ENCODE peak calls at places on chromosomes 11 and 22, in six cellular contexts. P is CD8-positive, alpha-beta T cell; Q is HFF-Myc; K is thoracic aorta; N is tibial artery; B is RWPE1. C is an unnamed sample.
A peak's percentile ranks its signal among the peaks of the same experiment; 100 is the strongest.

GRCh38 chr11:113408206-113408605 is 20.6 kb downstream of the ANKK1 start:
- DNase-seq in B (no peak), N (no peak), Q (no peak), K (no peak), P (no peak), C (no peak)

GRCh38 chr11:74534216-74534615 is 40.7 kb upstream of the LIPT2 start:
- DNase-seq in B (no peak), Q (no peak), N (no peak), K (no peak), P (no peak), C (no peak)

GRCh38 chr11:79045811-79046304 is 395.0 kb downstream of the TENM4 start:
- DNase-seq in P (no peak), N (no peak), K (no peak), B (peak; percentile 62), Q (peak; percentile 88), C (no peak)

GRCh38 chr11:43358308-43358669 is 431 bp upstream of the TTC17 start:
- DNase-seq in P (no peak), N (no peak), B (no peak), K (no peak), Q (no peak), C (no peak)

GRCh38 chr11:122229611-122230386 is 113.8 kb upstream of the BLID start:
- DNase-seq in Q (no peak), K (no peak), P (no peak), N (no peak), B (no peak), C (no peak)

GRCh38 chr11:10379871-10380568 is 75.0 kb upstream of the AMPD3 start:
- DNase-seq in P (no peak), N (no peak), Q (no peak), B (no peak), K (no peak), C (no peak)

GRCh38 chr11:19577849-19578619 is 134.6 kb upstream of the NAV2 start:
- DNase-seq in N (peak; percentile 69), B (no peak), P (no peak), Q (peak; percentile 52), K (peak; percentile 59), C (no peak)

GRCh38 chr11:80320765-80321164 is 879.9 kb upstream of the TENM4 start:
- DNase-seq in K (no peak), N (no peak), B (no peak), Q (no peak), P (no peak), C (no peak)

GRCh38 chr11:46845440-46845739 is 690 bp downstream of the CKAP5 start:
- DNase-seq in Q (no peak), N (no peak), B (peak; percentile 48), P (no peak), K (no peak), C (no peak)

GRCh38 chr22:50548046-50548912 is 2.6 kb downstream of the KLHDC7B start:
- DNase-seq in N (no peak), B (no peak), Q (no peak), P (no peak), K (no peak), C (no peak)

GRCh38 chr11:3882671-3883070 is 27.2 kb downstream of the STIM1 start:
- DNase-seq in Q (no peak), K (no peak), P (no peak), B (no peak), N (no peak), C (no peak)

GRCh38 chr11:14273885-14274284 is 85.1 kb downstream of the RRAS2 start:
- DNase-seq in P (no peak), Q (no peak), N (no peak), K (no peak), B (no peak), C (no peak)

GRCh38 chr11:1733716-1734351 is 16.6 kb downstream of the IFITM10 start:
- DNase-seq in B (no peak), K (no peak), N (no peak), Q (no peak), P (no peak), C (no peak)

GRCh38 chr11:121914508-121914907 is 201.5 kb downstream of the BLID start:
- DNase-seq in K (no peak), N (no peak), B (no peak), P (no peak), Q (no peak), C (no peak)

GRCh38 chr11:35218956-35219355 is 80.0 kb downstream of the CD44 start:
- DNase-seq in B (no peak), N (no peak), Q (no peak), K (no peak), P (no peak), C (no peak)

GRCh38 chr11:16604784-16605439 is 133.5 kb upstream of the C11orf58 start:
- DNase-seq in P (no peak), Q (no peak), B (no peak), K (no peak), N (peak; percentile 50), C (no peak)

GRCh38 chr22:16559056-16559955 is 33.3 kb downstream of the CCT8L2 start:
- DNase-seq in Q (no peak), N (no peak), K (no peak), P (no peak), B (no peak), C (no peak)

GRCh38 chr11:48050304-48050703 is 69.9 kb downstream of the PTPRJ start:
- DNase-seq in B (no peak), K (no peak), N (no peak), P (no peak), Q (no peak), C (no peak)

GRCh38 chr22:44484618-44485017 is 13.4 kb downstream of the RTL6 start:
- DNase-seq in N (no peak), K (no peak), B (no peak), Q (no peak), P (no peak), C (no peak)

GRCh38 chr11:34531663-34532062 is 18.1 kb upstream of the ELF5 start:
- DNase-seq in P (no peak), Q (no peak), N (no peak), B (no peak), K (no peak), C (no peak)

GRCh38 chr22:46055851-46056168 is 78.8 kb upstream of the WNT7B start:
- DNase-seq in P (no peak), Q (no peak), N (peak; percentile 26), K (no peak), B (no peak), C (no peak)

GRCh38 chr11:112795142-112795815 is 165.9 kb upstream of the NCAM1 start:
- DNase-seq in N (peak; percentile 48), Q (no peak), K (no peak), P (no peak), B (peak; percentile 70), C (no peak)

GRCh38 chr11:31883435-31883834 is 72.3 kb upstream of the PAX6 start:
- DNase-seq in K (no peak), B (no peak), P (no peak), N (no peak), Q (no peak), C (no peak)

GRCh38 chr11:31884080-31884479 is 73.0 kb upstream of the PAX6 start:
- DNase-seq in B (no peak), P (no peak), K (no peak), N (no peak), Q (no peak), C (no peak)

GRCh38 chr11:31882951-31883392 is 71.8 kb upstream of the PAX6 start:
- DNase-seq in Q (no peak), K (no peak), B (no peak), P (no peak), N (no peak), C (peak; percentile 31)

GRCh38 chr11:31881825-31882224 is 70.7 kb upstream of the PAX6 start:
- DNase-seq in Q (no peak), K (no peak), P (no peak), B (no peak), N (no peak), C (no peak)

DNA sequence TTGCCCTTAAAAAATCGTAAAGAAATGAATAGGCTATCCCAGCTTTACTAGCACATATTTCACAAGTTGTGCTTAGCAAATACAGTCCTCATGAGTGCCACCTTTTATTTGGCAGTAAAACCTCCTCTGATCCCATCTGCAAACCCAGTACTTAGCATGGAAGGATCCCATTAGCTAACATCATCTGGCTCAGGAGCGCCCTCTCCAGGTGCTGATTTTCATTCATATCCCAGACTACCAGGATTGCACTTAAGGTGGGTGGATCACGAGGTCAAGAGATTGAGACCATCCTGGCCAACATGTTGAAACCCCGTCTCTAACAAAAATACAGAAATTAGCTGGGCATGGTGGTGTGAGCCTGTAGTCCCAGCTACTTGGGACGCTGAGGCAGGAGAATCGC is 76.1 kb upstream of the PAX6 start:
- DNase-seq in B (no peak), P (no peak), N (no peak), K (no peak), Q (no peak), C (no peak)
- TF ChIP-seq CTCF in B (no peak), P (no peak), N (no peak), K (no peak), Q (peak; percentile 43), C (no peak)

GRCh38 chr11:117559698-117560097 is 232.0 kb downstream of the CEP164 start:
- DNase-seq in B (no peak), P (no peak), N (no peak), K (no peak), Q (no peak), C (no peak)
- TF ChIP-seq CTCF in B (no peak), P (no peak), N (no peak), K (no peak), Q (no peak), C (no peak)

GRCh38 chr11:77115181-77115611 is 12.6 kb downstream of the OMP start:
- DNase-seq in B (no peak), Q (no peak), N (no peak), P (no peak), K (no peak), C (no peak)
- TF ChIP-seq CTCF in B (no peak), Q (peak; percentile 8), N (no peak), P (no peak), K (no peak), C (peak; percentile 35)

GRCh38 chr22:30635273-30636225 is at the start of gene SLC35E4:
- DNase-seq in Q (peak; percentile 61), B (peak; percentile 84), K (peak; percentile 82), P (peak; percentile 87), N (peak; percentile 93), C (no peak)
- TF ChIP-seq CTCF in Q (peak; percentile 30), B (no peak), K (peak; percentile 35), P (no peak), N (peak; percentile 24), C (no peak)

GRCh38 chr11:126115253-126115540 is 52.5 kb upstream of the CDON start:
- DNase-seq in N (peak; percentile 72), Q (no peak), B (no peak), K (peak; percentile 43), P (no peak), C (peak; percentile 80)

GRCh38 chr11:126113963-126114362 is 51.3 kb upstream of the CDON start:
- DNase-seq in B (no peak), N (no peak), P (no peak), Q (no peak), K (no peak), C (no peak)

GRCh38 chr11:126113515-126113957 is 50.9 kb upstream of the CDON start:
- DNase-seq in K (peak; percentile 87), N (peak; percentile 95), B (peak; percentile 72), Q (peak; percentile 83), P (no peak), C (peak; percentile 99)

GRCh38 chr11:126114486-126115252 is 52.0 kb upstream of the CDON start:
- DNase-seq in P (no peak), Q (no peak), N (no peak), K (no peak), B (no peak), C (no peak)

GRCh38 chr11:126115820-126116319 is 53.2 kb upstream of the CDON start:
- DNase-seq in Q (peak; percentile 79), K (peak; percentile 68), P (no peak), N (peak; percentile 90), B (no peak), C (peak; percentile 81)
- TF ChIP-seq CTCF in Q (peak; percentile 24), K (peak; percentile 21), P (no peak), N (no peak), B (no peak), C (peak; percentile 41)